ENCODE peak calls at places on chromosomes 6 and 20, in seven cellular contexts. A is ovary, K is IMR-90, F is stomach, U is tibial nerve, P is HCT116, J is right lobe of liver. C is an unnamed sample. For H3K27me3 and H3K4me1, the result is how much of the 10 kb centered on the place peaks cover.

GRCh38 chr6:90413867-90414266 is 117.2 kb upstream of the BACH2 start:
- DNase-seq in F (no peak), A (peak), U (peak), J (no peak), P (no peak), K (peak), C (no peak)

GRCh38 chr6:44704240-44705150 is 317.0 kb downstream of the CDC5L start:
- DNase-seq in A (no peak), P (no peak), K (no peak), F (no peak), J (no peak), U (no peak), C (no peak)

GRCh38 chr20:36273414-36274247 is 32.5 kb upstream of the DLGAP4 start:
- DNase-seq in A (no peak), F (no peak), K (peak), J (no peak), P (peak), U (no peak), C (no peak)

GRCh38 chr6:24930386-24930785 is 5.4 kb downstream of the RIPOR2 start:
- DNase-seq in K (peak), F (no peak), U (no peak), A (no peak), P (no peak), J (no peak), C (no peak)

GRCh38 chr6:82521369-82521768 is 157.8 kb downstream of the TPBG start:
- DNase-seq in F (no peak), A (no peak), P (no peak), J (no peak), U (no peak), K (no peak), C (no peak)

GRCh38 chr6:166619912-166620311 is 7.1 kb downstream of the RPS6KA2 start:
- DNase-seq in K (peak), U (peak), A (no peak), F (peak), P (no peak), J (no peak), C (peak)

GRCh38 chr6:71043902-71044301 is 87.0 kb upstream of the B3GAT2 start:
- DNase-seq in P (no peak), J (no peak), A (no peak), U (no peak), K (peak), F (no peak), C (no peak)

GRCh38 chr20:38303908-38304379 is at the start of gene BPI:
- DNase-seq in J (peak), A (no peak), F (peak), U (peak), K (no peak), P (no peak), C (peak)

GRCh38 chr6:158649289-158650143 is at the start of gene SYTL3:
- DNase-seq in J (peak), F (peak), P (no peak), A (no peak), K (peak), U (no peak), C (no peak)

GRCh38 chr6:4382362-4382853 is 247.0 kb upstream of the ECI2 start:
- DNase-seq in F (no peak), K (no peak), A (no peak), J (no peak), U (no peak), P (no peak), C (no peak)

GRCh38 chr20:49661560-49662329 is 51.9 kb downstream of the B4GALT5 start:
- DNase-seq in U (no peak), P (no peak), J (no peak), K (no peak), F (no peak), A (no peak), C (no peak)

GRCh38 chr20:35001596-35002362 is 46.1 kb downstream of the MYH7B start:
- DNase-seq in P (no peak), K (no peak), A (no peak), U (no peak), J (peak), F (no peak), C (no peak)

GRCh38 chr20:52192296-52193007 is 873 bp upstream of the ZFP64 start:
- DNase-seq in A (no peak), K (no peak), F (no peak), P (peak), J (no peak), U (no peak), C (no peak)

GRCh38 chr20:51758978-51759544 is 9.1 kb downstream of the ATP9A start:
- DNase-seq in A (no peak), J (peak), U (no peak), F (no peak), P (no peak), K (no peak), C (no peak)

GRCh38 chr6:24006246-24006645 is 119.8 kb upstream of the NRSN1 start:
- DNase-seq in P (no peak), U (no peak), J (no peak), K (no peak), F (no peak), A (no peak), C (no peak)

GRCh38 chr6:133376743-133377142 is 135.6 kb downstream of the EYA4 start:
- DNase-seq in J (no peak), F (no peak), P (no peak), U (no peak), K (no peak), A (no peak), C (no peak)

GRCh38 chr6:27031302-27031701 is 216.2 kb upstream of the PRSS16 start:
- DNase-seq in U (no peak), J (no peak), F (no peak), P (no peak), A (no peak), K (peak), C (no peak)

GRCh38 chr20:58075980-58076749 is 152.3 kb downstream of the ANKRD60 start:
- DNase-seq in K (no peak), A (no peak), F (no peak), J (no peak), P (no peak), U (no peak), C (peak)

GRCh38 chr20:17969276-17969883 is 562 bp downstream of the MGME1 start:
- DNase-seq in U (no peak), K (no peak), A (no peak), P (no peak), J (peak), F (peak), C (peak)

GRCh38 chr20:46705378-46705729 is 4.1 kb upstream of the SLC2A10 start:
- DNase-seq in J (no peak), K (peak), A (no peak), F (no peak), P (no peak), U (peak), C (no peak)

GRCh38 chr6:105871542-105871941 is 214.6 kb upstream of the PRDM1 start:
- DNase-seq in F (no peak), P (no peak), J (no peak), K (no peak), U (no peak), A (no peak), C (no peak)

GRCh38 chr6:118263929-118264486 is 284.1 kb upstream of the PLN start:
- DNase-seq in F (no peak), J (no peak), A (no peak), P (peak), U (no peak), K (peak), C (no peak)

GRCh38 chr6:16305246-16305725 is 66.9 kb downstream of the GMPR start:
- DNase-seq in F (no peak), P (no peak), K (no peak), U (no peak), A (no peak), J (no peak), C (no peak)

GRCh38 chr20:792248-792647 is 23.9 kb upstream of the SLC52A3 start:
- DNase-seq in P (no peak), J (no peak), K (no peak), U (no peak), A (no peak), F (no peak), C (no peak)

GRCh38 chr6:8229913-8230312 is 127.6 kb upstream of the EEF1E1 start:
- DNase-seq in P (no peak), A (no peak), K (no peak), U (no peak), F (no peak), J (no peak), C (no peak)

GRCh38 chr6:21103626-21104224 is 489.8 kb upstream of the SOX4 start:
- DNase-seq in U (no peak), F (no peak), A (no peak), J (no peak), P (no peak), K (peak), C (no peak)

GRCh38 chr6:142805042-142805441 is 139.9 kb downstream of the HIVEP2 start:
- DNase-seq in U (no peak), F (no peak), P (no peak), J (no peak), K (no peak), A (no peak), C (no peak)

DNA sequence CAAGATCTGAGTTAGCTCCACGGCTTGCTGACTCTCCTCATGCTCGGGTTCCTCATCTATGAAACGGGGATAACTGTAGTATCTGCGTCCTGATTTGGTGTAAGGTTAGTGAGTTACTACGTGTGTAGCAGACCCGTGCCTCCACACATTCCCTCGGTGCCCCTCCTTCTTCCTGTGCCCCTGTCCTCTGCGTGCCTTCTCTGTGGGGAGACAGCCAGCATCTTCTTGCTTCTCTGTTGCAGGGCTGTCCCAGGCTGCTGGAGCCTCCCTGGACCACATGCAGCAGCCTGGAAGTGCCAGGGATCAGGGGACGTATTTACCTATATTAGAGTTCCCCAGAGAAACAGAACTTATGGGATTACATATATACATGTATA is 128.6 kb upstream of the PRND start:
- DNase-seq in F (no peak), P (no peak), A (no peak), J (no peak), U (no peak), K (no peak), C (no peak)
- H3K27me3 ChIP-seq in F (under half), P (under half), A (under half), J (under half), U (under half), K (under half), C (under half)

GRCh38 chr20:44208165-44208564 is 2.4 kb downstream of the OSER1 start:
- DNase-seq in U (no peak), A (no peak), K (no peak), J (no peak), P (no peak), F (no peak), C (no peak)
- TF ChIP-seq POLR2A in U (no peak), A (no peak), K (no peak), J (no peak), P (no peak), F (no peak), C (no peak)

GRCh38 chr6:12798326-12798725 is 81.8 kb downstream of the PHACTR1 start:
- DNase-seq in F (no peak), J (no peak), K (no peak), A (no peak), P (no peak), U (no peak), C (no peak)
- H3K4me1 ChIP-seq in F (under half), J (under half), K (under half), A (under half), P (under half), U (under half), C (under half)

DNA sequence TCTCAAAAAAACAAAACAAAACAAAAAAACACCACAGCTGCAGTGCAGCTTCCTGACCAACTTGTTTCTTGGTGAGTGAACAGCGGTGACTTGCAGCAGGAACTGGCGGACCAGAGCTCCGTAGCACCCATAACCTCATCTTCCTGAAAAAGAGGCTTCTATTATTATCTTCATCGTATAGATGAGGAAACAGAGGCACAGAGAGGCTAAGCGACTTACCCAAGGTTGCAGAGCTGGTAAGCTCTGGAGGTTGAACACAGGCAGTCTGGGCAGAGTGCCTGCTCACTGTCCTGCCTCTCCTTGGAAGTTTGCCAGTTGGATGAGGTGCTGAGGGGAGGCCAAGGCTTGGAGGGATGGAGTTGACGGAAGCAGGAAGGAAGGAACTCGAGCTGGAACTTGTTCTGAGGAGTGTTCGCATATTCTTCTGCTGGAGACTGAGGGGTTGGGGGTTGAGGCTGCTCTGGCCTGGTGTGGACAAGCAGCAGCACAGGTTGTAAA is 47.9 kb upstream of the CCDC167 start:
- DNase-seq in J (no peak), U (no peak), K (peak), F (no peak), P (no peak), A (no peak), C (peak)
- H3K27me3 ChIP-seq in J (under half), U (under half), K (under half), F (under half), P (under half), A (under half), C (under half)

GRCh38 chr20:10724774-10725173 is 51.0 kb upstream of the JAG1 start:
- DNase-seq in A (no peak), P (no peak), K (no peak), F (no peak), J (no peak), U (no peak), C (no peak)
- TF ChIP-seq POLR2A in A (no peak), P (no peak), K (no peak), F (no peak), J (no peak), U (no peak), C (no peak)

DNA sequence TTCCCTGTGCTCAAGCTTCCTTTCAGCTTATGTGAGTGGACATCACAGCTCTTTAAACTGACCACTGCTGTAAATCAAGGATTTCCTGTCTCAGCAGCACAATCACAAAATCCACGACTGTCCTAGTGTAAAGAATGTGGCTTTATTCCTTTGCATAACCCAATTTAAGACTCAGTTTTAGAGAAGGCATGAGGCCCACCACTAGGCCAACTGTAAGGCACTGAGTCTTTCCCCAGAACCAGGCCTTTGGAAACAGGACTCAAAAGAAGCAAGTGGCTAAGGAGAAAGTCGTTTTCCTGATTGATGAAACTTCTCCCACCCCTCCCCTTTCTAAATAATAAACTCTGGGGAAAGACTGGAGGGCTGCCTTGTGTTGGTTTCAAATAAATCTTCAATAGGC is 3.7 kb downstream of the OLIG3 start:
- DNase-seq in A (no peak), F (no peak), J (no peak), K (no peak), U (no peak), P (no peak), C (no peak)
- H3K4me1 ChIP-seq in A (under half), F (half or more), J (under half), K (under half), U (under half), P (under half), C (under half)

C was measured in breast epithelium.